ENCODE peak calls at places on chromosome 15, in four cellular contexts. A, P, B and W are unnamed samples.
A peak's percentile ranks its signal among the peaks of the same experiment; 100 is the strongest.

GRCh38 chr15:27573800-27574485 is 525.2 kb downstream of the OCA2 start:
- DNase-seq in A (no peak), B (no peak), P (no peak), W (no peak)

GRCh38 chr15:99452010-99452409 is 113.8 kb upstream of the MEF2A start:
- DNase-seq in P (no peak), A (no peak), B (no peak), W (no peak)

GRCh38 chr15:92663250-92663951 is 7.8 kb upstream of the FAM174B start:
- DNase-seq in A (no peak), P (no peak), B (no peak), W (no peak)

GRCh38 chr15:87145686-87146085 is 1066.0 kb downstream of the AGBL1 start:
- DNase-seq in B (no peak), A (no peak), P (no peak), W (no peak)

GRCh38 chr15:34647569-34648334 is 64.3 kb upstream of the GOLGA8B start:
- DNase-seq in A (peak; percentile 14), P (no peak), B (no peak), W (no peak)

GRCh38 chr15:100093211-100094126 is 248.3 kb downstream of the ADAMTS17 start:
- DNase-seq in A (peak; percentile 88), P (no peak), B (peak; percentile 71), W (no peak)

GRCh38 chr15:99909914-99910313 is 176.7 kb upstream of the LYSMD4 start:
- DNase-seq in P (no peak), B (no peak), A (no peak), W (no peak)

GRCh38 chr15:70202756-70203155 is 105.0 kb upstream of the TLE3 start:
- DNase-seq in B (no peak), P (no peak), A (no peak), W (no peak)

GRCh38 chr15:69973102-69973714 is 124.5 kb downstream of the TLE3 start:
- DNase-seq in A (peak; percentile 37), B (peak; percentile 69), P (no peak), W (no peak)

GRCh38 chr15:32822739-32823138 is 104.9 kb downstream of the GREM1 start:
- DNase-seq in B (no peak), P (no peak), A (no peak), W (no peak)

GRCh38 chr15:77942611-77943211 is 134.8 kb downstream of the TBC1D2B start:
- DNase-seq in A (no peak), B (no peak), P (no peak), W (no peak)

GRCh38 chr15:28881170-28881569 is 4.6 kb upstream of the APBA2 start:
- DNase-seq in A (peak; percentile 46), B (no peak), P (no peak), W (no peak)

GRCh38 chr15:31377030-31377429 is 50.4 kb downstream of the KLF13 start:
- DNase-seq in B (no peak), A (no peak), P (no peak), W (no peak)
- H3K23ac ChIP-seq in B (no peak overlapping the region), A (no peak overlapping the region), P (no peak overlapping the region), W (peak overlapping the region; percentile 8)

GRCh38 chr15:75578948-75579908 is at the start of gene PTPN9:
- DNase-seq in P (peak; percentile 69), B (peak; percentile 56), A (peak; percentile 76), W (peak; percentile 88)
- H3K23ac ChIP-seq in P (no peak within 1 kb of the TSS), B (no peak within 1 kb of the TSS), A (peak within 1 kb of the TSS; percentile 96), W (peak within 1 kb of the TSS; percentile 91)

GRCh38 chr15:62439543-62440016 is 274.5 kb upstream of the C2CD4B start:
- DNase-seq in A (peak; percentile 75), P (no peak), B (no peak), W (no peak)

GRCh38 chr15:62432702-62433398 is 267.8 kb upstream of the C2CD4B start:
- DNase-seq in A (no peak), B (no peak), P (no peak), W (no peak)

GRCh38 chr15:62431806-62432205 is 266.7 kb upstream of the C2CD4B start:
- DNase-seq in P (no peak), A (no peak), B (no peak), W (no peak)

GRCh38 chr15:62440310-62440709 is 275.2 kb upstream of the C2CD4B start:
- DNase-seq in B (peak; percentile 47), P (no peak), A (no peak), W (no peak)

GRCh38 chr15:62436235-62436634 is 271.1 kb upstream of the C2CD4B start:
- DNase-seq in B (no peak), A (no peak), P (no peak), W (no peak)
- H3K23ac ChIP-seq in B (peak overlapping the region; percentile 19), A (no peak overlapping the region), P (no peak overlapping the region), W (no peak overlapping the region)

DNA sequence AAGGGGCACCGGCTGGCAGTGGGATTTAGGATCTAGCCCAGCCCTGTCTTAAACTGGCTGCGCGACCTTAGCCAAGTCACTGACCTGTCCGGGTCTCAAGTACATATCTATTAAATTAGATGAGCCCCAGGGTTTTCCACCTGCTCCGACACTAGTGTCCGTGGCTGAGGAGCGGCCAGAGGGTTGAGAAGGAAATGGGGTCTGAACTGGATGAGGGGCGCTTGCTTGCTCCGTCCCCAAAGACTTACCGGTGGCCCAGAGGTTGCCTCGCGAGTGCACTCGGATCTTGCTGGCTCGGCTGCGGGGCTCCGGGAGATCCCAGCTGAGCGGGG is 285 bp downstream of the NMB start:
- DNase-seq in A (no peak), P (no peak), B (no peak), W (no peak)
- H3K23ac ChIP-seq in A (peak overlapping the region; percentile 82), P (no peak overlapping the region), B (no peak overlapping the region), W (no peak overlapping the region)

DNA sequence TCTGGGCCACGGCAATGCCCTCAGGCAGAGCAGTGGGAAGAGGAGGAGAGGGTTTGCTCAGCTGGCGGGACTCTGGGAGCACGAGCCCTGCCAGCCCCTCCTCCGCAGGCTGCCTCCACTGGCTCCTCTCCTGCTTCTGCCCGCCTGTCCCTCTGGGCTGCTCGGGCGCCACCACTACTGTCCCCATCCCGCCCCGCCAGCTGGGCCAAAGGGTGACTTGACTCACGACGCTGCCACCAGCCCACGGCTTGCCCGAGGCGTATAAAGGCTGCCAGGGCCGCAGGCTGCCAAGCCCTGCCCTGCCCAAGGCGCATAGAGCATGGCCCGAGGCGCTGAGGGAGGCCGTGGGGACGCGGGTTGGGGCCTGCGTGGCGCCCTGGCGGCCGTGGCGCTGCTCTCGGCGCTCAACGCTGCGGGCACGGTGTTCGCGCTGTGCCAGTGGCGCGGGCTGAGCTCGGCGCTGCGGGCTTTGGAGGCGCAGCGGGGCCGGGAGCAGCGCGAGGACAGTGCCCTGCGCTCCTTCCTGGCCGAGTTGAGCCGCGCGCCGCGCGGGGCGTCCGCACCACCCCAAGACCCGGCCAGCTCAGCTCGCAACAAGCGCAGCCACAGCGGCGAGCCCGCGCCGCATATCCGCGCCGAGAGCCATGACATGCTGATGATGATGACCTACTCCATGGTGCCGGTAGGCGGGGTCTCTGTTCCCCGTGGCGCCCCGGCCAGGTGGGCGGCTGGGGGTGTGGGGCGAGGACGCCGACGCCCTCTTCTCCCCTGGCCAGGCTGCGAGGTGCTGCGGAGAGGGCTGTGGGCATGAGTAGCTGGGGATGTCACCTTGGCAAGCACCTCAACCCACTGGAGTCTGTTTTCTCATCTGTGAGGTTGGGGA is at the start of gene GLDN:
- DNase-seq in A (peak; percentile 2), B (peak; percentile 91), P (peak; percentile 27), W (peak; percentile 20)
- H3K23ac ChIP-seq in A (no peak within 1 kb of the TSS), B (peak within 1 kb of the TSS; percentile 11), P (no peak within 1 kb of the TSS), W (peak within 1 kb of the TSS; percentile 94)

GRCh38 chr15:56929933-56930332 is 11.5 kb downstream of the TCF12 start:
- DNase-seq in A (no peak), P (no peak), B (no peak), W (no peak)
- H3K23ac ChIP-seq in A (no peak overlapping the region), P (no peak overlapping the region), B (no peak overlapping the region), W (no peak overlapping the region)

GRCh38 chr15:72229947-72230196 is 1.1 kb downstream of the PKM start:
- DNase-seq in B (no peak), A (no peak), P (no peak), W (no peak)

GRCh38 chr15:72230197-72231065 is 559 bp downstream of the PKM start:
- DNase-seq in B (peak; percentile 64), P (peak; percentile 41), A (peak; percentile 91), W (peak; percentile 83)

GRCh38 chr15:72229076-72229946 is 1.7 kb downstream of the PKM start:
- DNase-seq in B (peak; percentile 31), P (no peak), A (peak; percentile 24), W (no peak)

GRCh38 chr15:72231847-72232461 is 964 bp upstream of the PKM start:
- DNase-seq in A (peak; percentile 82), P (no peak), B (peak; percentile 67), W (no peak)

DNA sequence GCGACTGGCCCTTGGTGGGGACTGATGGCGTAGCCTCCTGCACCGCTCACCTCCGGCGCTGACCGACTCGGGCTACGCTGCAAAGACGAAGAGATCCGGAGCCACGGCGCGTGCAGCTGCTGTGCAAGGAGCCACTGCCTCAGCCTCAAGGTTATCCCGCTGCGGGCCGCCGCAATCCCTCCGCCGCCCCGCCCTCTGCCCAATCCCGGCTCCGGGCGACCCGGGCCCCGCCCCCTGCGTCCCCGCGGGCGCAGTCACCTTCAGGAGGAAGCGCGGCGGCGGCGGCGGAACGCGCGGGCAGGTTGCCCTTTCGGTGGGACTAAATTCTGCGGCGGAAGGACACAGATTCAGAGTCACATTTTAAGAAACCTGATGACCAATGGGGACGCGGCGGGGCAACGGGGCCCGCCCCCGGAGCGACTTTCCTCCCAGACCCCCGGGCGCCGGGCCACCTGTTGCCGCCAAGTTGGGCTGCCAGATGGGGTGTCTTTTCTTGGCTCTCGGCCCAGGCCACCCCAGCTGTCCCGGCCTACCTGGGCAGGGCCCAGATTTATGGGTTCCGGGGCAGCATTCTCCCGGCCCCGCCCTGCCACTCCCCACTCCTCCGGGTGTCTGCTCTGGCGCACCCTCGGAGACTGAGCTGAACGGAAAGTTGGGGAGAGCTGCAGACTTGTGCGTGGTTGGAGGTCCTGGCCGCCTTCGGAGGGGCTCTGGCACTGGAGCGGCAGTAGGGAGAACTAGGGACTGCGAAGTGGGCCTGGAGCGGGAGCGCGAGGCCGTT is at the start of gene PKM:
- DNase-seq in P (peak; percentile 95), B (peak; percentile 99), A (peak; percentile 97), W (peak; percentile 99)
- H3K23ac ChIP-seq in P (no peak within 1 kb of the TSS), B (no peak within 1 kb of the TSS), A (peak within 1 kb of the TSS; percentile 97), W (peak within 1 kb of the TSS; percentile 100)

DNA sequence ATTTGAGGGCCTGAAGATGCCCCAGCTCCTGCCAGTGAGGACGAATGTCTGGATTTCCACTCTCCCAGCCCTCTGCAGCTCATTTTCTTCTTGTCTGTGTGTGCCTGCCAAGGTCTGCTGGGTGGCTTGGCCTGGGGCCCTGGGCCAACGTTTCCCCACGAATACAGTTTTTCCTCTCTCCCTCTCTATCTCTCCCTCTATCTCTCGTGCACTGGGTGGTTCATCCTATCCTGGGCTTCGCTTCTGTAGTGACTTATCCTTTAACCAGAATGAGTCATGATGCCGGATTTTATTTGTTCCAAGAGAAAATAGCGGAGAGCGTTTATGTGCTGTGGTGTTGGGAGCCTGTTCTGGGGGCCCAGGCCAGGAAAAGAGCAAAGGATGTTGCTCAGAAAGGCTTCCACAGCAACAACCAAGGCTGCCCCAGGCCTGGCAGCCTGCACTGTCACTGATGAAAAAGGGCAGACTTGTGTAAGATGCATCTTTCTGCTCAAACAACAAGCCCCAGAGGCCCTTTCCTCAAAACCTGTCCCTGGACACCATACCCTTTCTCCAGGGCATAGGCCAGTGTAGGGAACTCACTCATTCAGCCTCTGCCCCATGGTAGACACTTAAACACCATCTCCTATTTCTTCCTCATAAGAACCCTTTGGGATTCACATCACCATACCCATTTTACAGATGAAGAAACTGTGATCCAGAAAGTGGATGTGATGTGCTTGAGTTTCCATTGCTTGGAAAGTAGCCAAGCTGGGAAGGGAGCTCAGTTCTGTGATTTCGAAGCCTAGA is 47.3 kb downstream of the ITGA11 start:
- DNase-seq in P (no peak), A (peak; percentile 92), B (no peak), W (no peak)
- H3K23ac ChIP-seq in P (no peak overlapping the region), A (peak overlapping the region; percentile 84), B (no peak overlapping the region), W (no peak overlapping the region)

GRCh38 chr15:66700412-66700801 is 1.6 kb upstream of the SMAD6 start:
- DNase-seq in P (no peak), B (no peak), A (no peak), W (no peak)
- H3K23ac ChIP-seq in P (no peak overlapping the region), B (no peak overlapping the region), A (peak overlapping the region; percentile 58), W (no peak overlapping the region)